ENCODE peak calls at places on chromosomes 3 and 15, in six cellular contexts. A, F, Y, S, B and J are unnamed samples.

GRCh38 chr3:181838940-181839914 is 127.5 kb downstream of the SOX2 start:
- DNase-seq in A (no peak), F (no peak), Y (no peak), S (no peak), B (no peak), J (no peak)

GRCh38 chr15:40276927-40277326 is 5.9 kb downstream of the ANKRD63 start:
- DNase-seq in A (no peak), F (no peak), Y (no peak), S (no peak), B (no peak), J (no peak)

GRCh38 chr3:187994221-187995085 is 159.5 kb upstream of the LPP start:
- DNase-seq in A (no peak), F (no peak), Y (no peak), S (peak; percentile 31), B (no peak), J (peak; percentile 73)

GRCh38 chr15:56776839-56777238 is 43.5 kb upstream of the ZNF280D start:
- DNase-seq in A (no peak), F (no peak), Y (no peak), S (no peak), B (no peak), J (no peak)

GRCh38 chr3:146100180-146100579 is 60.8 kb downstream of the PLOD2 start:
- DNase-seq in A (no peak), F (no peak), Y (no peak), S (no peak), B (no peak), J (no peak)

GRCh38 chr15:38941399-38941953 is 376.9 kb upstream of the RASGRP1 start:
- DNase-seq in A (no peak), F (no peak), Y (no peak), S (no peak), B (no peak), J (peak; percentile 46)

GRCh38 chr3:28972921-28973320 is 307.9 kb upstream of the RBMS3 start:
- DNase-seq in A (no peak), F (no peak), Y (no peak), S (peak; percentile 29), B (no peak), J (no peak)

GRCh38 chr3:178990293-178990692 is 81.3 kb downstream of the ZMAT3 start:
- DNase-seq in A (no peak), F (no peak), Y (no peak), S (no peak), B (no peak), J (no peak)

GRCh38 chr15:67836477-67836876 is 3.4 kb downstream of the RNU6-1 start:
- DNase-seq in A (no peak), F (peak; percentile 71), Y (no peak), S (no peak), B (peak; percentile 77), J (peak; percentile 33)

GRCh38 chr3:141384157-141384556 is 15.9 kb downstream of the ZBTB38 start:
- DNase-seq in A (no peak), F (no peak), Y (no peak), S (peak; percentile 36), B (no peak), J (peak; percentile 70)

GRCh38 chr3:69807674-69808073 is 68.4 kb downstream of the MITF start:
- DNase-seq in A (no peak), F (no peak), Y (no peak), S (no peak), B (no peak), J (no peak)

GRCh38 chr3:169241575-169241927 is 422.0 kb downstream of the MECOM start:
- DNase-seq in A (no peak), F (peak; percentile 69), Y (no peak), S (peak; percentile 52), B (no peak), J (peak; percentile 65)

GRCh38 chr15:30954674-30955073 is 36.8 kb downstream of the MTMR10 start:
- DNase-seq in A (no peak), F (peak; percentile 19), Y (no peak), S (peak; percentile 11), B (no peak), J (peak; percentile 34)

GRCh38 chr3:172148269-172148668 is 108.9 kb downstream of the FNDC3B start:
- DNase-seq in A (no peak), F (peak; percentile 55), Y (no peak), S (no peak), B (no peak), J (peak; percentile 49)

GRCh38 chr3:123140591-123140990 is 61.2 kb upstream of the SEC22A start:
- DNase-seq in A (no peak), F (no peak), Y (no peak), S (no peak), B (no peak), J (no peak)

GRCh38 chr3:78857494-78858111 is 910.2 kb downstream of the ROBO1 start:
- DNase-seq in A (no peak), F (peak; percentile 53), Y (no peak), S (no peak), B (no peak), J (no peak)

GRCh38 chr3:73378207-73378606 is 246.5 kb downstream of the PDZRN3 start:
- DNase-seq in A (no peak), F (no peak), Y (no peak), S (no peak), B (no peak), J (no peak)

GRCh38 chr15:39125904-39126303 is 455.0 kb upstream of the THBS1 start:
- DNase-seq in A (peak; percentile 36), F (peak; percentile 79), Y (peak; percentile 53), S (peak; percentile 66), B (peak; percentile 54), J (peak; percentile 68)

GRCh38 chr3:183033746-183034145 is 53.4 kb upstream of the DCUN1D1 start:
- DNase-seq in A (no peak), F (no peak), Y (no peak), S (no peak), B (no peak), J (peak; percentile 68)

GRCh38 chr15:68599560-68600071 is 20.8 kb downstream of the CORO2B start:
- DNase-seq in A (peak; percentile 86), F (no peak), Y (peak; percentile 89), S (peak; percentile 87), B (peak; percentile 79), J (peak; percentile 75)

GRCh38 chr3:14298991-14299555 is 103.3 kb upstream of the SLC6A6 start:
- DNase-seq in A (no peak), F (no peak), Y (no peak), S (no peak), B (no peak), J (no peak)

GRCh38 chr3:29239377-29239776 is 41.5 kb upstream of the RBMS3 start:
- DNase-seq in A (no peak), F (no peak), Y (no peak), S (peak; percentile 33), B (no peak), J (peak; percentile 18)

DNA sequence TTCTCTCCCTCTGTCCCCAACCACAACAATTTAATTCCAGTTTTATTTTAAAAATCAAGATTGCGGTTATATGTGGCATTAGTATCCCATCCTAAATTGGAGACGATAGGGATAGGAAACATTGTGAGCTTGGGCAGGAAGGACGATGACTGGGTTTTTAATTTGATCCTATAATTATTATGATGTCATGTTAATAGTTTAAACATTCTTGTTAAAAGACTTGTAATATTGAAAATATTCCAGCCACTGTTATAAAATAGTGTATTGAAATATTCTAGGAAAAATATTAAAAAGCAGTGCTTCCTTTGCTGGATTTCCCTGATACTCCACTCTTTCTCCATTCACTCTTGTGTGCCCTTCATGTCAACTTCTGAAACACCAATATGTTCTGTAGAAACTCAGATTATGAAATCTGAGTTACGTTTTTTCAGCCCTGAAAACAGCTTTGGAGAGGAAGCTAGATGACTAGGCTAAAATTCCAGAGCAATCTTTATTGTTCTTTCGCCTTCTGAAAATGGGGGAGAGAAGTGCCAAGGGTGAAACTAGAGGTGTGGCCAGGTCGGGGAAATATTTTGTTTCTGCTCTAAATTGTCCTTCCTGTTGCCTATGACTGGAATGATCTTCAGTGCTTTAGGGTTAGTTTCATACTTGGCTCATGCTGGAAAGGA is 46.1 kb upstream of the MAP3K13 start:
- DNase-seq in A (no peak), F (peak; percentile 53), Y (no peak), S (no peak), B (no peak), J (peak; percentile 33)
- H3K14ac ChIP-seq in A (no peak overlapping the region), F (no peak overlapping the region), Y (no peak overlapping the region), S (no peak overlapping the region), B (no peak overlapping the region), J (no peak overlapping the region)

DNA sequence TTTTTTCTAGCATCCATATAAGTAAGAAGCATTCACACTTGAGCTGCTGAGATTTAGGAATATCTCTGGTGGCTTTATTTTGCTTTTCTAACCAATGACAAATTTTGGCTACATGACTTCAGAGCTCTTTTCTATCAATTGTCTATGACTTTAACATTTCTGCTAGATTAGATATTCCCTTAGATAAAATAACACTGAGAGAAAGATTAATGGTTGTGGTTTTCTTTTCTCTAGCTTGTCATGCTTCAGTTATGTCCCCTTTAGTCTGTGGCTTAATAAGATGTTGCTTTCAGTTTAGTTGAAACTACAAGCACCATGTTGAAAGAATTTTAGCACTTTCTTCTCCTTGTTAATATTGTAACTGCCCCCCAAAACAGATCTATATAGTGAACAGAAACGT is 665.6 kb upstream of the CCDC54 start:
- DNase-seq in A (no peak), F (no peak), Y (no peak), S (peak; percentile 61), B (no peak), J (peak; percentile 78)
- H3K14ac ChIP-seq in A (no peak overlapping the region), F (no peak overlapping the region), Y (no peak overlapping the region), S (no peak overlapping the region), B (no peak overlapping the region), J (no peak overlapping the region)

GRCh38 chr15:73955851-73956250 is 29.6 kb downstream of the LOXL1 start:
- DNase-seq in A (no peak), F (no peak), Y (no peak), S (no peak), B (no peak), J (no peak)
- H3K14ac ChIP-seq in A (no peak overlapping the region), F (no peak overlapping the region), Y (no peak overlapping the region), S (peak overlapping the region; percentile 85), B (no peak overlapping the region), J (peak overlapping the region; percentile 48)

GRCh38 chr15:37618368-37618767 is 316.1 kb upstream of the TMCO5A start:
- DNase-seq in A (no peak), F (no peak), Y (no peak), S (no peak), B (no peak), J (no peak)

DNA sequence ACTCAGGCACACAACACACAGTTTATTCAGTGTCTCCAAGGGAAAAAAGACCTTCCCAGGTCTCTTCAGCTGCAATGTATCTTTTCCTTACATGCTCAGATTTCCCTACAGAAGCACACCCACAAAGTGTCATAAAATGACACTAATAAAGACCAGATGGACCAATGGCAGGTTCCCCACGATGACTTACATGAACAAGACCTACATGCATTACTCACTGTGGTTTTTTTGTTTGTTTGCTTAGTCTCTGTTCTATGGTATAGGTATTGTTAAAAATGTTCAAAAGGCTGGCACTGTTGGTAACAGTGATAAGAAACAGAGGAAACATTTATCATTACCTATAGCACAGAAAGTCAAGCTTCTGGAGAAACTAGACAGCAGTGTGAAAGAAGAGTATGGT is 318.2 kb upstream of the TMCO5A start:
- DNase-seq in A (no peak), F (no peak), Y (no peak), S (no peak), B (no peak), J (no peak)
- H3K14ac ChIP-seq in A (no peak overlapping the region), F (no peak overlapping the region), Y (no peak overlapping the region), S (no peak overlapping the region), B (no peak overlapping the region), J (no peak overlapping the region)